ENCODE peak calls at places on chromosomes 2 and 18, in ten cellular contexts. One of them, this sample, is unnamed.

GRCh38 chr2:222217712-222218111 is 81.1 kb downstream of the PAX3 start:
- DNase-seq in cardiac muscle cell: no peak
- DNase-seq in lower lobe of right lung: no peak
- DNase-seq in esophagus squamous epithelium: no peak
- DNase-seq in right lobe of liver: no peak
- DNase-seq in brain microvascular endothelial cell: no peak
- DNase-seq in adrenal gland: no peak
- DNase-seq in AG10803: no peak
- DNase-seq in endothelial cell of umbilical vein: no peak
- DNase-seq in GM12865: no peak
- DNase-seq in this sample: no peak

GRCh38 chr2:191231995-191232394 is 13.2 kb upstream of the MYO1B start:
- DNase-seq in cardiac muscle cell: peak; percentile 56
- DNase-seq in lower lobe of right lung: no peak
- DNase-seq in esophagus squamous epithelium: no peak
- DNase-seq in right lobe of liver: no peak
- DNase-seq in brain microvascular endothelial cell: no peak
- DNase-seq in adrenal gland: no peak
- DNase-seq in AG10803: peak; percentile 84
- DNase-seq in endothelial cell of umbilical vein: no peak
- DNase-seq in GM12865: no peak
- DNase-seq in this sample: no peak

GRCh38 chr2:9112079-9112721 is 94.4 kb upstream of the ASAP2 start:
- DNase-seq in cardiac muscle cell: peak; percentile 88
- DNase-seq in lower lobe of right lung: no peak
- DNase-seq in esophagus squamous epithelium: no peak
- DNase-seq in right lobe of liver: no peak
- DNase-seq in brain microvascular endothelial cell: peak; percentile 93
- DNase-seq in adrenal gland: no peak
- DNase-seq in AG10803: peak; percentile 83
- DNase-seq in endothelial cell of umbilical vein: no peak
- DNase-seq in GM12865: no peak
- DNase-seq in this sample: peak; percentile 65

GRCh38 chr2:191105082-191105481 is 45.7 kb downstream of the STAT4 start:
- DNase-seq in cardiac muscle cell: peak; percentile 15
- DNase-seq in lower lobe of right lung: no peak
- DNase-seq in esophagus squamous epithelium: no peak
- DNase-seq in right lobe of liver: no peak
- DNase-seq in brain microvascular endothelial cell: peak; percentile 38
- DNase-seq in adrenal gland: no peak
- DNase-seq in AG10803: peak; percentile 15
- DNase-seq in endothelial cell of umbilical vein: no peak
- DNase-seq in GM12865: no peak
- DNase-seq in this sample: no peak

GRCh38 chr18:74289137-74289536 is 2.6 kb downstream of the CYB5A start:
- DNase-seq in cardiac muscle cell: peak; percentile 57
- DNase-seq in lower lobe of right lung: no peak
- DNase-seq in esophagus squamous epithelium: no peak
- DNase-seq in right lobe of liver: no peak
- DNase-seq in brain microvascular endothelial cell: no peak
- DNase-seq in adrenal gland: no peak
- DNase-seq in AG10803: peak; percentile 56
- DNase-seq in endothelial cell of umbilical vein: no peak
- DNase-seq in GM12865: no peak
- DNase-seq in this sample: no peak

GRCh38 chr2:96888082-96889011 is 18.5 kb upstream of the SEMA4C start:
- DNase-seq in cardiac muscle cell: no peak
- DNase-seq in lower lobe of right lung: peak; percentile 72
- DNase-seq in esophagus squamous epithelium: no peak
- DNase-seq in right lobe of liver: no peak
- DNase-seq in brain microvascular endothelial cell: no peak
- DNase-seq in adrenal gland: no peak
- DNase-seq in AG10803: no peak
- DNase-seq in endothelial cell of umbilical vein: no peak
- DNase-seq in GM12865: no peak
- DNase-seq in this sample: no peak

GRCh38 chr2:148534416-148535205 is 109.9 kb upstream of the EPC2 start:
- DNase-seq in cardiac muscle cell: peak; percentile 54
- DNase-seq in lower lobe of right lung: no peak
- DNase-seq in esophagus squamous epithelium: no peak
- DNase-seq in right lobe of liver: no peak
- DNase-seq in brain microvascular endothelial cell: no peak
- DNase-seq in adrenal gland: peak; percentile 49
- DNase-seq in AG10803: peak; percentile 25
- DNase-seq in endothelial cell of umbilical vein: no peak
- DNase-seq in GM12865: no peak
- DNase-seq in this sample: no peak

GRCh38 chr2:37300578-37300977 is 24.1 kb downstream of the PRKD3 start:
- DNase-seq in cardiac muscle cell: no peak
- DNase-seq in lower lobe of right lung: no peak
- DNase-seq in esophagus squamous epithelium: no peak
- DNase-seq in right lobe of liver: no peak
- DNase-seq in brain microvascular endothelial cell: no peak
- DNase-seq in adrenal gland: no peak
- DNase-seq in AG10803: no peak
- DNase-seq in endothelial cell of umbilical vein: no peak
- DNase-seq in GM12865: no peak
- DNase-seq in this sample: no peak

GRCh38 chr18:75455249-75456183 is 28.0 kb upstream of the SMIM21 start:
- DNase-seq in cardiac muscle cell: peak; percentile 55
- DNase-seq in lower lobe of right lung: no peak
- DNase-seq in esophagus squamous epithelium: no peak
- DNase-seq in right lobe of liver: no peak
- DNase-seq in brain microvascular endothelial cell: no peak
- DNase-seq in adrenal gland: no peak
- DNase-seq in AG10803: peak; percentile 18
- DNase-seq in endothelial cell of umbilical vein: peak; percentile 6
- DNase-seq in GM12865: no peak
- DNase-seq in this sample: no peak

DNA sequence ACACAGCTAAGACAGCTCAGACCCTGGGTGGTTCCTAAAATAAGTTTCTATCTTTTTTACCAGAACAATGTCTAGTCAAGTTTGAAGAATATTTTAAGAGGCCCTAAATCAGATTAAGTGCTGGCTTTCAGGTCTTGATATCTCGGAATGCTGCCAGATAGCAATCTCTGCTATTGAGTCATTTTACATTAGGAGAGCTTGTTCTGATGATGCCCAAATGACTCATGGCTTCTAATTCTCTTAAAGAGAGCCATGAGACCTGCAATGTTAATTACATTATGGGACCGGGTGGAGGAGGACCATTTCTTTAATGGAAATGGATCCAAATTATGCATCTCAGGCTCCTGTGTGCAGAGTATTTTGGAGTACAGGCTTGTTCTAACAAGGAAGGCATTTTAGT is 94.2 kb upstream of the SULT1C3 start:
- DNase-seq in cardiac muscle cell: no peak
- DNase-seq in lower lobe of right lung: no peak
- DNase-seq in esophagus squamous epithelium: no peak
- DNase-seq in right lobe of liver: no peak
- DNase-seq in brain microvascular endothelial cell: peak; percentile 17
- DNase-seq in adrenal gland: no peak
- DNase-seq in AG10803: no peak
- DNase-seq in endothelial cell of umbilical vein: no peak
- DNase-seq in GM12865: no peak
- DNase-seq in this sample: no peak
- H3K4me3 ChIP-seq in cardiac muscle cell: no peak overlapping the region
- H3K4me3 ChIP-seq in lower lobe of right lung: no peak overlapping the region
- H3K4me3 ChIP-seq in esophagus squamous epithelium: no peak overlapping the region
- H3K4me3 ChIP-seq in right lobe of liver: no peak overlapping the region
- H3K4me3 ChIP-seq in brain microvascular endothelial cell: no peak overlapping the region
- H3K4me3 ChIP-seq in adrenal gland: no peak overlapping the region
- H3K4me3 ChIP-seq in AG10803: no peak overlapping the region
- H3K4me3 ChIP-seq in endothelial cell of umbilical vein: no peak overlapping the region
- H3K4me3 ChIP-seq in GM12865: no peak overlapping the region
- H3K4me3 ChIP-seq in this sample: no peak overlapping the region

GRCh38 chr2:129233166-129233565 is 746.3 kb upstream of the RAB6C start:
- DNase-seq in cardiac muscle cell: no peak
- DNase-seq in lower lobe of right lung: no peak
- DNase-seq in esophagus squamous epithelium: no peak
- DNase-seq in right lobe of liver: no peak
- DNase-seq in brain microvascular endothelial cell: no peak
- DNase-seq in adrenal gland: no peak
- DNase-seq in AG10803: no peak
- DNase-seq in endothelial cell of umbilical vein: no peak
- DNase-seq in GM12865: no peak
- DNase-seq in this sample: no peak

GRCh38 chr2:129229196-129229595 is 750.3 kb upstream of the RAB6C start:
- DNase-seq in cardiac muscle cell: no peak
- DNase-seq in lower lobe of right lung: no peak
- DNase-seq in esophagus squamous epithelium: no peak
- DNase-seq in right lobe of liver: no peak
- DNase-seq in brain microvascular endothelial cell: no peak
- DNase-seq in adrenal gland: no peak
- DNase-seq in AG10803: no peak
- DNase-seq in endothelial cell of umbilical vein: no peak
- DNase-seq in GM12865: no peak
- DNase-seq in this sample: no peak

GRCh38 chr2:129229830-129230441 is 749.5 kb upstream of the RAB6C start:
- DNase-seq in cardiac muscle cell: no peak
- DNase-seq in lower lobe of right lung: no peak
- DNase-seq in esophagus squamous epithelium: no peak
- DNase-seq in right lobe of liver: no peak
- DNase-seq in brain microvascular endothelial cell: no peak
- DNase-seq in adrenal gland: no peak
- DNase-seq in AG10803: no peak
- DNase-seq in endothelial cell of umbilical vein: no peak
- DNase-seq in GM12865: no peak
- DNase-seq in this sample: no peak

GRCh38 chr2:129233751-129234406 is 745.6 kb upstream of the RAB6C start:
- DNase-seq in cardiac muscle cell: peak; percentile 71
- DNase-seq in lower lobe of right lung: no peak
- DNase-seq in esophagus squamous epithelium: no peak
- DNase-seq in right lobe of liver: no peak
- DNase-seq in brain microvascular endothelial cell: no peak
- DNase-seq in adrenal gland: no peak
- DNase-seq in AG10803: peak; percentile 30
- DNase-seq in endothelial cell of umbilical vein: no peak
- DNase-seq in GM12865: no peak
- DNase-seq in this sample: no peak

GRCh38 chr2:129231924-129232323 is 747.5 kb upstream of the RAB6C start:
- DNase-seq in cardiac muscle cell: no peak
- DNase-seq in lower lobe of right lung: no peak
- DNase-seq in esophagus squamous epithelium: no peak
- DNase-seq in right lobe of liver: no peak
- DNase-seq in brain microvascular endothelial cell: no peak
- DNase-seq in adrenal gland: no peak
- DNase-seq in AG10803: no peak
- DNase-seq in endothelial cell of umbilical vein: no peak
- DNase-seq in GM12865: no peak
- DNase-seq in this sample: no peak
- TF ChIP-seq CTCF in cardiac muscle cell: no peak
- TF ChIP-seq CTCF in lower lobe of right lung: no peak
- TF ChIP-seq CTCF in esophagus squamous epithelium: no peak
- TF ChIP-seq CTCF in right lobe of liver: no peak
- TF ChIP-seq CTCF in brain microvascular endothelial cell: no peak
- TF ChIP-seq CTCF in adrenal gland: no peak
- TF ChIP-seq CTCF in AG10803: no peak
- TF ChIP-seq CTCF in endothelial cell of umbilical vein: no peak
- TF ChIP-seq CTCF in GM12865: no peak
- TF ChIP-seq CTCF in this sample: no peak

GRCh38 chr2:23662941-23663729 is 263.8 kb downstream of the ATAD2B start:
- DNase-seq in cardiac muscle cell: peak; percentile 13
- DNase-seq in lower lobe of right lung: no peak
- DNase-seq in esophagus squamous epithelium: no peak
- DNase-seq in right lobe of liver: no peak
- DNase-seq in brain microvascular endothelial cell: no peak
- DNase-seq in adrenal gland: peak; percentile 65
- DNase-seq in AG10803: no peak
- DNase-seq in endothelial cell of umbilical vein: no peak
- DNase-seq in GM12865: no peak
- DNase-seq in this sample: no peak

GRCh38 chr2:23664069-23664788 is 262.7 kb downstream of the ATAD2B start:
- DNase-seq in cardiac muscle cell: no peak
- DNase-seq in lower lobe of right lung: no peak
- DNase-seq in esophagus squamous epithelium: no peak
- DNase-seq in right lobe of liver: no peak
- DNase-seq in brain microvascular endothelial cell: no peak
- DNase-seq in adrenal gland: no peak
- DNase-seq in AG10803: no peak
- DNase-seq in endothelial cell of umbilical vein: no peak
- DNase-seq in GM12865: no peak
- DNase-seq in this sample: no peak

GRCh38 chr2:23663730-23664005 is 263.3 kb downstream of the ATAD2B start:
- DNase-seq in cardiac muscle cell: no peak
- DNase-seq in lower lobe of right lung: no peak
- DNase-seq in esophagus squamous epithelium: no peak
- DNase-seq in right lobe of liver: no peak
- DNase-seq in brain microvascular endothelial cell: no peak
- DNase-seq in adrenal gland: no peak
- DNase-seq in AG10803: no peak
- DNase-seq in endothelial cell of umbilical vein: no peak
- DNase-seq in GM12865: no peak
- DNase-seq in this sample: no peak

GRCh38 chr2:23661276-23662050 is 265.5 kb downstream of the ATAD2B start:
- DNase-seq in cardiac muscle cell: no peak
- DNase-seq in lower lobe of right lung: no peak
- DNase-seq in esophagus squamous epithelium: no peak
- DNase-seq in right lobe of liver: no peak
- DNase-seq in brain microvascular endothelial cell: no peak
- DNase-seq in adrenal gland: no peak
- DNase-seq in AG10803: no peak
- DNase-seq in endothelial cell of umbilical vein: no peak
- DNase-seq in GM12865: no peak
- DNase-seq in this sample: no peak

DNA sequence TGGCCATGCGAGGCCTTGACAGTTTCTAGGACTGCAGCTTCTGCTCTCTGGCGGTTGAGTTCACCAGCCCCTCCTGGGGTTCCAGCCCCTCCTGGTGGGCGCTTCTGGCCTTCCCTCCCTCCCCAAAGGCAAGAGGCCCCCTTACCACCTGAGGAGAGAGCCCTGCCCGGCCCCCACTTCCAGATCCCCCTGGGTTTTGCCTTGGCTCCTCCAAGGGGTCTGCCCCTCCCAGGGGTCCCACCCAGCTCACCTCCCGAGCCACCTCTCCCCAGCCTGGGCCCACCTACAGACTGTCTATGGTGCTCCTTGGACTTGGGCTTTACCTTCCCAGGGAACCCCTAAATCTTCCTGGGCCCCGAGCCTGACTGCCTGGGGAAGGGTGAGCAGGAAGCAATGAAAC is 264.5 kb downstream of the ATAD2B start:
- DNase-seq in cardiac muscle cell: no peak
- DNase-seq in lower lobe of right lung: no peak
- DNase-seq in esophagus squamous epithelium: no peak
- DNase-seq in right lobe of liver: no peak
- DNase-seq in brain microvascular endothelial cell: no peak
- DNase-seq in adrenal gland: no peak
- DNase-seq in AG10803: no peak
- DNase-seq in endothelial cell of umbilical vein: no peak
- DNase-seq in GM12865: no peak
- DNase-seq in this sample: no peak
- H3K4me3 ChIP-seq in cardiac muscle cell: no peak overlapping the region
- H3K4me3 ChIP-seq in lower lobe of right lung: no peak overlapping the region
- H3K4me3 ChIP-seq in esophagus squamous epithelium: no peak overlapping the region
- H3K4me3 ChIP-seq in right lobe of liver: no peak overlapping the region
- H3K4me3 ChIP-seq in brain microvascular endothelial cell: no peak overlapping the region
- H3K4me3 ChIP-seq in adrenal gland: no peak overlapping the region
- H3K4me3 ChIP-seq in AG10803: no peak overlapping the region
- H3K4me3 ChIP-seq in endothelial cell of umbilical vein: no peak overlapping the region
- H3K4me3 ChIP-seq in GM12865: no peak overlapping the region
- H3K4me3 ChIP-seq in this sample: no peak overlapping the region

GRCh38 chr2:157840568-157841156 is 35.5 kb downstream of the ACVR1 start:
- DNase-seq in cardiac muscle cell: peak; percentile 64
- DNase-seq in lower lobe of right lung: peak; percentile 55
- DNase-seq in esophagus squamous epithelium: no peak
- DNase-seq in right lobe of liver: peak; percentile 94
- DNase-seq in brain microvascular endothelial cell: no peak
- DNase-seq in adrenal gland: no peak
- DNase-seq in AG10803: no peak
- DNase-seq in endothelial cell of umbilical vein: peak; percentile 52
- DNase-seq in GM12865: no peak
- DNase-seq in this sample: peak; percentile 83
- TF ChIP-seq CTCF in cardiac muscle cell: peak; percentile 12
- TF ChIP-seq CTCF in lower lobe of right lung: no peak
- TF ChIP-seq CTCF in esophagus squamous epithelium: no peak
- TF ChIP-seq CTCF in right lobe of liver: peak; percentile 41
- TF ChIP-seq CTCF in brain microvascular endothelial cell: peak; percentile 52
- TF ChIP-seq CTCF in adrenal gland: no peak
- TF ChIP-seq CTCF in AG10803: peak; percentile 7
- TF ChIP-seq CTCF in endothelial cell of umbilical vein: no peak
- TF ChIP-seq CTCF in GM12865: no peak
- TF ChIP-seq CTCF in this sample: peak; percentile 43

This sample was measured in astrocyte of the cerebellum.